ENCODE peak calls at places on chromosome 17, in seven cellular contexts. V is uterus; W is heart right ventricle; D is neural progenitor cell; M is CD8-positive, alpha-beta T cell; P is right atrium auricular region; X is spleen. L is an unnamed sample. For H3K36me3, the result is how much of the 10 kb centered on the place peaks cover.

GRCh38 chr17:68455756-68456528 is 1.4 kb downstream of the WIPI1 start:
- DNase-seq in V (peak), W (peak), D (no peak), M (no peak), P (no peak), X (no peak), L (no peak)

GRCh38 chr17:9313346-9313745 is 262.3 kb downstream of the STX8 start:
- DNase-seq in V (no peak), W (no peak), D (no peak), M (no peak), P (no peak), X (no peak), L (no peak)

GRCh38 chr17:44005865-44006580 is 1.6 kb downstream of the NAGS start:
- DNase-seq in V (no peak), W (no peak), D (peak), M (no peak), P (no peak), X (peak), L (peak)

GRCh38 chr17:74118504-74118903 is 85.0 kb upstream of the RPL38 start:
- DNase-seq in V (no peak), W (no peak), D (peak), M (no peak), P (no peak), X (no peak), L (no peak)

GRCh38 chr17:13582776-13583414 is 18.8 kb downstream of the HS3ST3A1 start:
- DNase-seq in V (no peak), W (no peak), D (no peak), M (no peak), P (no peak), X (no peak), L (no peak)

GRCh38 chr17:19345067-19345460 is 17.5 kb downstream of the B9D1 start:
- DNase-seq in V (no peak), W (no peak), D (no peak), M (no peak), P (no peak), X (peak), L (no peak)

GRCh38 chr17:47707884-47708283 is 13.9 kb downstream of the TBKBP1 start:
- DNase-seq in V (no peak), W (no peak), D (no peak), M (no peak), P (no peak), X (no peak), L (no peak)

GRCh38 chr17:36945959-36946725 is 2.6 kb upstream of the AATF start:
- DNase-seq in V (no peak), W (no peak), D (peak), M (no peak), P (no peak), X (no peak), L (no peak)

GRCh38 chr17:61324540-61324868 is 75.1 kb upstream of the TBX2 start:
- DNase-seq in V (no peak), W (no peak), D (no peak), M (no peak), P (no peak), X (no peak), L (no peak)

GRCh38 chr17:82301916-82302497 is 15.4 kb downstream of the CD7 start:
- DNase-seq in V (no peak), W (no peak), D (no peak), M (peak), P (no peak), X (peak), L (no peak)

GRCh38 chr17:82300707-82301270 is 16.6 kb downstream of the CD7 start:
- DNase-seq in V (peak), W (peak), D (peak), M (peak), P (peak), X (peak), L (peak)

GRCh38 chr17:82300228-82300627 is 17.2 kb downstream of the CD7 start:
- DNase-seq in V (no peak), W (no peak), D (no peak), M (no peak), P (no peak), X (peak), L (no peak)

GRCh38 chr17:82302498-82302963 is 14.9 kb downstream of the CD7 start:
- DNase-seq in V (no peak), W (no peak), D (no peak), M (no peak), P (no peak), X (peak), L (no peak)

GRCh38 chr17:82301300-82301915 is 16.0 kb downstream of the CD7 start:
- DNase-seq in V (no peak), W (no peak), D (no peak), M (no peak), P (no peak), X (no peak), L (no peak)
- H3K27ac ChIP-seq in V (no peak), W (no peak), D (no peak), M (peak), P (no peak), X (peak), L (no peak)

GRCh38 chr17:77476498-77476897 is 335.7 kb downstream of the SEC14L1 start:
- DNase-seq in V (no peak), W (no peak), D (no peak), M (no peak), P (no peak), X (no peak), L (no peak)
- H3K36me3 ChIP-seq in V (under half), W (under half), D (under half), M (under half), P (under half), X (under half), L (under half)

GRCh38 chr17:49716952-49717351 is 9.2 kb upstream of the SLC35B1 start:
- DNase-seq in V (no peak), W (no peak), D (no peak), M (no peak), P (no peak), X (no peak), L (no peak)

GRCh38 chr17:49725453-49725852 is 17.7 kb upstream of the SLC35B1 start:
- DNase-seq in V (no peak), W (no peak), D (no peak), M (no peak), P (no peak), X (no peak), L (no peak)

GRCh38 chr17:49723423-49723822 is 15.7 kb upstream of the SLC35B1 start:
- DNase-seq in V (peak), W (peak), D (no peak), M (no peak), P (no peak), X (no peak), L (peak)

GRCh38 chr17:49717371-49717841 is 9.6 kb upstream of the SLC35B1 start:
- DNase-seq in V (no peak), W (no peak), D (no peak), M (no peak), P (no peak), X (no peak), L (peak)

GRCh38 chr17:49722066-49722465 is 14.3 kb upstream of the SLC35B1 start:
- DNase-seq in V (no peak), W (no peak), D (peak), M (no peak), P (no peak), X (no peak), L (no peak)
- H3K27ac ChIP-seq in V (peak), W (peak), D (no peak), M (no peak), P (peak), X (no peak), L (no peak)

GRCh38 chr17:39181303-39181702 is 15.3 kb upstream of the ARL5C start:
- DNase-seq in V (no peak), W (no peak), D (no peak), M (no peak), P (no peak), X (no peak), L (no peak)

GRCh38 chr17:39187152-39187830 is 10.2 kb downstream of the CACNB1 start:
- DNase-seq in V (no peak), W (no peak), D (no peak), M (no peak), P (no peak), X (no peak), L (no peak)

GRCh38 chr17:39183766-39184165 is 13.7 kb downstream of the CACNB1 start:
- DNase-seq in V (no peak), W (no peak), D (no peak), M (no peak), P (no peak), X (no peak), L (no peak)

GRCh38 chr17:39183045-39183444 is 14.4 kb downstream of the CACNB1 start:
- DNase-seq in V (no peak), W (no peak), D (no peak), M (no peak), P (no peak), X (no peak), L (no peak)

DNA sequence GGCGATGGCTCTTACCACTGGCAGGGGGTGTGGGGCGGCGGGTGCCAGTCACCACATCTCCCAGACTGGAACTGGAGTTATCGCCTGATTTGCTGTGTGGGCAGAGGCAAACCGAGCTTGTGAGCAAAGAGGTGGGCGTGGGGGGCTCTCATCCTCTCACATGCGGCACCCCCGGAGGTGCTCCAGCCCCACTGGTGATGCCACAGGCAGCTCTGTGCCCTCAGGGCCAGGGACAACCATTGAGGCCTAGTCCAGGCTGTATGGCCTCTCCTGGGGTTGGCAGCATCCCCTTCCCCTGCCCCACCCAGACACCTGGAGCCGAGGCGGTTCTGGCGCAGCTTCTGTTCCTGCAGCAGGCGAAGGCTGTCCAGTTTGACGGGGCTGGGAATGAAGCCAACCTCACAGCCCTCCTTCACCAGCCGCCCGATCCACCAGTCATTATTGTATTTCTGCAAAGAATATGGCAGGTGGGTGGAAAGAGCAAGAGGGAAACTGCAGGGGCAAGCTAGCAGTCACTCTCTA is 10.9 kb downstream of the CACNB1 start:
- DNase-seq in V (no peak), W (no peak), D (no peak), M (no peak), P (no peak), X (no peak), L (no peak)
- H3K36me3 ChIP-seq in V (under half), W (half or more), D (under half), M (under half), P (under half), X (under half), L (under half)

GRCh38 chr17:59223813-59224212 is 3.5 kb downstream of the GDPD1 start:
- DNase-seq in V (no peak), W (no peak), D (no peak), M (no peak), P (no peak), X (no peak), L (no peak)

GRCh38 chr17:59221159-59221847 is 992 bp downstream of the GDPD1 start:
- DNase-seq in V (no peak), W (no peak), D (no peak), M (no peak), P (no peak), X (no peak), L (no peak)

GRCh38 chr17:59219992-59220327 is 351 bp upstream of the GDPD1 start:
- DNase-seq in V (no peak), W (no peak), D (peak), M (no peak), P (no peak), X (no peak), L (no peak)

GRCh38 chr17:59219370-59219769 is 941 bp upstream of the GDPD1 start:
- DNase-seq in V (no peak), W (no peak), D (no peak), M (no peak), P (no peak), X (no peak), L (no peak)

GRCh38 chr17:59220328-59221158 is at the start of gene GDPD1:
- DNase-seq in V (peak), W (peak), D (peak), M (peak), P (peak), X (peak), L (peak)
- H3K27ac ChIP-seq in V (peak), W (peak), D (peak), M (peak), P (peak), X (peak), L (peak)

GRCh38 chr17:49699967-49700575 is 7.7 kb downstream of the SLC35B1 start:
- DNase-seq in V (no peak), W (peak), D (no peak), M (no peak), P (no peak), X (peak), L (no peak)
- H3K36me3 ChIP-seq in V (under half), W (half or more), D (under half), M (under half), P (half or more), X (half or more), L (under half)

GRCh38 chr17:1573932-1574696 is 11.5 kb upstream of the PITPNA start:
- DNase-seq in V (peak), W (peak), D (peak), M (peak), P (peak), X (peak), L (peak)
- H3K27ac ChIP-seq in V (peak), W (peak), D (no peak), M (no peak), P (peak), X (peak), L (peak)

GRCh38 chr17:30426292-30426691 is 47.6 kb downstream of the CPD start:
- DNase-seq in V (no peak), W (no peak), D (no peak), M (no peak), P (no peak), X (no peak), L (no peak)
- H3K36me3 ChIP-seq in V (under half), W (half or more), D (under half), M (under half), P (under half), X (under half), L (half or more)

GRCh38 chr17:41529491-41529915 is 1.4 kb upstream of the KRT19 start:
- DNase-seq in V (no peak), W (no peak), D (no peak), M (no peak), P (no peak), X (no peak), L (no peak)

GRCh38 chr17:41531993-41532392 is 3.9 kb upstream of the KRT19 start:
- DNase-seq in V (no peak), W (no peak), D (no peak), M (no peak), P (no peak), X (no peak), L (no peak)

GRCh38 chr17:41532947-41533570 is 5.0 kb upstream of the KRT19 start:
- DNase-seq in V (no peak), W (no peak), D (no peak), M (no peak), P (no peak), X (no peak), L (no peak)

GRCh38 chr17:41528959-41529353 is 848 bp upstream of the KRT19 start:
- DNase-seq in V (no peak), W (no peak), D (peak), M (no peak), P (no peak), X (no peak), L (no peak)

GRCh38 chr17:41530062-41531048 is 2.2 kb upstream of the KRT19 start:
- DNase-seq in V (peak), W (no peak), D (no peak), M (no peak), P (no peak), X (no peak), L (no peak)
- H3K27ac ChIP-seq in V (peak), W (no peak), D (no peak), M (no peak), P (no peak), X (no peak), L (no peak)

GRCh38 chr17:75829747-75830146 is 14.5 kb downstream of the UNC13D start:
- DNase-seq in V (no peak), W (no peak), D (no peak), M (no peak), P (no peak), X (no peak), L (no peak)
- H3K36me3 ChIP-seq in V (under half), W (under half), D (under half), M (under half), P (under half), X (half or more), L (under half)